ENCODE peak calls at places on chromosome 17, in four cellular contexts. One of them, this sample, is unnamed.
A peak's percentile ranks its signal among the peaks of the same experiment; 100 is the strongest.

GRCh38 chr17:35804658-35805192 is 4.6 kb upstream of the TAF15 start:
- DNase-seq in lower leg skin: no peak
- DNase-seq in dorsolateral prefrontal cortex: no peak
- DNase-seq in progenitor cell of endocrine pancreas: no peak
- DNase-seq in this sample: peak; percentile 92

GRCh38 chr17:43418441-43419374 is 19.9 kb downstream of the ARL4D start:
- DNase-seq in progenitor cell of endocrine pancreas: no peak
- DNase-seq in dorsolateral prefrontal cortex: peak; percentile 84
- DNase-seq in lower leg skin: peak; percentile 94
- DNase-seq in this sample: peak; percentile 92

GRCh38 chr17:3026856-3027751 is 36.3 kb downstream of the OR1D5 start:
- DNase-seq in lower leg skin: peak; percentile 74
- DNase-seq in progenitor cell of endocrine pancreas: no peak
- DNase-seq in dorsolateral prefrontal cortex: peak; percentile 18
- DNase-seq in this sample: no peak

GRCh38 chr17:76709077-76709950 is 1.5 kb downstream of the MXRA7 start:
- DNase-seq in dorsolateral prefrontal cortex: no peak
- DNase-seq in progenitor cell of endocrine pancreas: peak; percentile 17
- DNase-seq in lower leg skin: peak; percentile 95
- DNase-seq in this sample: peak; percentile 99

GRCh38 chr17:44587339-44587738 is 30.1 kb downstream of the FZD2 start:
- DNase-seq in dorsolateral prefrontal cortex: no peak
- DNase-seq in lower leg skin: no peak
- DNase-seq in progenitor cell of endocrine pancreas: no peak
- DNase-seq in this sample: peak; percentile 91

GRCh38 chr17:31549525-31550388 is 158.3 kb downstream of the RAB11FIP4 start:
- DNase-seq in dorsolateral prefrontal cortex: peak; percentile 91
- DNase-seq in progenitor cell of endocrine pancreas: peak; percentile 90
- DNase-seq in lower leg skin: peak; percentile 98
- DNase-seq in this sample: peak; percentile 92

GRCh38 chr17:75152971-75153853 is 1.1 kb downstream of the JPT1 start:
- DNase-seq in dorsolateral prefrontal cortex: no peak
- DNase-seq in lower leg skin: no peak
- DNase-seq in progenitor cell of endocrine pancreas: no peak
- DNase-seq in this sample: peak; percentile 28

GRCh38 chr17:51947160-51947559 is 211.4 kb downstream of the CA10 start:
- DNase-seq in dorsolateral prefrontal cortex: no peak
- DNase-seq in progenitor cell of endocrine pancreas: no peak
- DNase-seq in lower leg skin: no peak
- DNase-seq in this sample: no peak

GRCh38 chr17:69574257-69575197 is 160.0 kb downstream of the MAP2K6 start:
- DNase-seq in dorsolateral prefrontal cortex: no peak
- DNase-seq in progenitor cell of endocrine pancreas: no peak
- DNase-seq in lower leg skin: no peak
- DNase-seq in this sample: peak; percentile 77

GRCh38 chr17:18026408-18026776 is 12.6 kb downstream of the ATPAF2 start:
- DNase-seq in lower leg skin: peak; percentile 83
- DNase-seq in progenitor cell of endocrine pancreas: no peak
- DNase-seq in dorsolateral prefrontal cortex: peak; percentile 58
- DNase-seq in this sample: peak; percentile 81

GRCh38 chr17:62085511-62086408 is 20.7 kb upstream of the MED13 start:
- DNase-seq in dorsolateral prefrontal cortex: no peak
- DNase-seq in lower leg skin: no peak
- DNase-seq in progenitor cell of endocrine pancreas: no peak
- DNase-seq in this sample: peak; percentile 62

GRCh38 chr17:17810374-17811248 is 26.2 kb downstream of the SREBF1 start:
- DNase-seq in dorsolateral prefrontal cortex: no peak
- DNase-seq in progenitor cell of endocrine pancreas: no peak
- DNase-seq in lower leg skin: no peak
- DNase-seq in this sample: no peak

GRCh38 chr17:73291260-73291801 is 20.5 kb downstream of the CDC42EP4 start:
- DNase-seq in progenitor cell of endocrine pancreas: no peak
- DNase-seq in dorsolateral prefrontal cortex: no peak
- DNase-seq in lower leg skin: peak; percentile 95
- DNase-seq in this sample: peak; percentile 86

GRCh38 chr17:76150712-76151622 is 9.9 kb upstream of the FOXJ1 start:
- DNase-seq in progenitor cell of endocrine pancreas: no peak
- DNase-seq in lower leg skin: no peak
- DNase-seq in dorsolateral prefrontal cortex: no peak
- DNase-seq in this sample: no peak

GRCh38 chr17:31525801-31526549 is 134.5 kb downstream of the RAB11FIP4 start:
- DNase-seq in lower leg skin: no peak
- DNase-seq in dorsolateral prefrontal cortex: no peak
- DNase-seq in progenitor cell of endocrine pancreas: no peak
- DNase-seq in this sample: no peak

GRCh38 chr17:59814685-59815084 is 78.1 kb downstream of the TUBD1 start:
- DNase-seq in lower leg skin: no peak
- DNase-seq in dorsolateral prefrontal cortex: no peak
- DNase-seq in progenitor cell of endocrine pancreas: no peak
- DNase-seq in this sample: no peak

GRCh38 chr17:71208111-71208704 is 912.6 kb upstream of the SOX9 start:
- DNase-seq in progenitor cell of endocrine pancreas: no peak
- DNase-seq in lower leg skin: no peak
- DNase-seq in dorsolateral prefrontal cortex: no peak
- DNase-seq in this sample: peak; percentile 92

GRCh38 chr17:43396491-43397060 is 2.2 kb upstream of the ARL4D start:
- DNase-seq in dorsolateral prefrontal cortex: no peak
- DNase-seq in progenitor cell of endocrine pancreas: no peak
- DNase-seq in lower leg skin: no peak
- DNase-seq in this sample: no peak

GRCh38 chr17:28381141-28381825 is 9.8 kb downstream of the SARM1 start:
- DNase-seq in dorsolateral prefrontal cortex: no peak
- DNase-seq in progenitor cell of endocrine pancreas: peak; percentile 54
- DNase-seq in lower leg skin: no peak
- DNase-seq in this sample: no peak

GRCh38 chr17:70274255-70274654 is 104.9 kb downstream of the KCNJ2 start:
- DNase-seq in dorsolateral prefrontal cortex: no peak
- DNase-seq in progenitor cell of endocrine pancreas: no peak
- DNase-seq in lower leg skin: no peak
- DNase-seq in this sample: no peak

GRCh38 chr17:78689029-78689428 is 93.0 kb downstream of the CYTH1 start:
- DNase-seq in dorsolateral prefrontal cortex: no peak
- DNase-seq in progenitor cell of endocrine pancreas: no peak
- DNase-seq in lower leg skin: no peak
- DNase-seq in this sample: no peak

GRCh38 chr17:36791150-36791653 is 146.1 kb upstream of the LHX1 start:
- DNase-seq in dorsolateral prefrontal cortex: no peak
- DNase-seq in lower leg skin: peak; percentile 53
- DNase-seq in progenitor cell of endocrine pancreas: no peak
- DNase-seq in this sample: no peak

GRCh38 chr17:37720989-37721388 is 23.9 kb downstream of the HNF1B start:
- DNase-seq in dorsolateral prefrontal cortex: no peak
- DNase-seq in progenitor cell of endocrine pancreas: no peak
- DNase-seq in lower leg skin: no peak
- DNase-seq in this sample: no peak

GRCh38 chr17:27466748-27467375 is 10.6 kb downstream of the KSR1 start:
- DNase-seq in lower leg skin: no peak
- DNase-seq in dorsolateral prefrontal cortex: no peak
- DNase-seq in progenitor cell of endocrine pancreas: no peak
- DNase-seq in this sample: no peak

GRCh38 chr17:50099003-50099402 is 3.9 kb downstream of the PDK2 start:
- DNase-seq in progenitor cell of endocrine pancreas: no peak
- DNase-seq in dorsolateral prefrontal cortex: no peak
- DNase-seq in lower leg skin: no peak
- DNase-seq in this sample: no peak

GRCh38 chr17:76569607-76570279 is 15.9 kb downstream of the ST6GALNAC2 start:
- DNase-seq in dorsolateral prefrontal cortex: peak; percentile 76
- DNase-seq in progenitor cell of endocrine pancreas: no peak
- DNase-seq in lower leg skin: no peak
- DNase-seq in this sample: no peak

GRCh38 chr17:15261818-15262290 is 3.3 kb downstream of the PMP22 start:
- DNase-seq in progenitor cell of endocrine pancreas: no peak
- DNase-seq in lower leg skin: no peak
- DNase-seq in dorsolateral prefrontal cortex: no peak
- DNase-seq in this sample: no peak

GRCh38 chr17:77214743-77215142 is 74.0 kb downstream of the SEC14L1 start:
- DNase-seq in progenitor cell of endocrine pancreas: no peak
- DNase-seq in dorsolateral prefrontal cortex: peak; percentile 63
- DNase-seq in lower leg skin: no peak
- DNase-seq in this sample: peak; percentile 31

GRCh38 chr17:20010099-20010863 is 1.1 kb downstream of the SPECC1 start:
- DNase-seq in dorsolateral prefrontal cortex: peak; percentile 71
- DNase-seq in lower leg skin: no peak
- DNase-seq in progenitor cell of endocrine pancreas: no peak
- DNase-seq in this sample: peak; percentile 61

GRCh38 chr17:47895254-47895855 is 681 bp upstream of the SP2 start:
- DNase-seq in progenitor cell of endocrine pancreas: no peak
- DNase-seq in dorsolateral prefrontal cortex: no peak
- DNase-seq in lower leg skin: peak; percentile 86
- DNase-seq in this sample: peak; percentile 17

GRCh38 chr17:72122668-72123495 is 2.1 kb downstream of the SOX9 start:
- DNase-seq in dorsolateral prefrontal cortex: peak; percentile 51
- DNase-seq in lower leg skin: peak; percentile 87
- DNase-seq in progenitor cell of endocrine pancreas: peak; percentile 15
- DNase-seq in this sample: peak; percentile 68

GRCh38 chr17:16398270-16399267 is 16.8 kb upstream of the TRPV2 start:
- DNase-seq in progenitor cell of endocrine pancreas: no peak
- DNase-seq in lower leg skin: no peak
- DNase-seq in dorsolateral prefrontal cortex: no peak
- DNase-seq in this sample: no peak

GRCh38 chr17:43696891-43697290 is 35.2 kb upstream of the MEOX1 start:
- DNase-seq in lower leg skin: no peak
- DNase-seq in dorsolateral prefrontal cortex: no peak
- DNase-seq in progenitor cell of endocrine pancreas: no peak
- DNase-seq in this sample: no peak

GRCh38 chr17:79855331-79856124 is 16.3 kb upstream of the CBX4 start:
- DNase-seq in lower leg skin: no peak
- DNase-seq in dorsolateral prefrontal cortex: no peak
- DNase-seq in progenitor cell of endocrine pancreas: no peak
- DNase-seq in this sample: no peak

GRCh38 chr17:79851461-79851817 is 12.2 kb upstream of the CBX4 start:
- DNase-seq in lower leg skin: no peak
- DNase-seq in progenitor cell of endocrine pancreas: no peak
- DNase-seq in dorsolateral prefrontal cortex: no peak
- DNase-seq in this sample: no peak

GRCh38 chr17:79857095-79857494 is 17.9 kb upstream of the CBX4 start:
- DNase-seq in dorsolateral prefrontal cortex: no peak
- DNase-seq in lower leg skin: no peak
- DNase-seq in progenitor cell of endocrine pancreas: no peak
- DNase-seq in this sample: no peak

GRCh38 chr17:79852748-79853147 is 13.5 kb upstream of the CBX4 start:
- DNase-seq in lower leg skin: no peak
- DNase-seq in progenitor cell of endocrine pancreas: no peak
- DNase-seq in dorsolateral prefrontal cortex: no peak
- DNase-seq in this sample: peak; percentile 52

DNA sequence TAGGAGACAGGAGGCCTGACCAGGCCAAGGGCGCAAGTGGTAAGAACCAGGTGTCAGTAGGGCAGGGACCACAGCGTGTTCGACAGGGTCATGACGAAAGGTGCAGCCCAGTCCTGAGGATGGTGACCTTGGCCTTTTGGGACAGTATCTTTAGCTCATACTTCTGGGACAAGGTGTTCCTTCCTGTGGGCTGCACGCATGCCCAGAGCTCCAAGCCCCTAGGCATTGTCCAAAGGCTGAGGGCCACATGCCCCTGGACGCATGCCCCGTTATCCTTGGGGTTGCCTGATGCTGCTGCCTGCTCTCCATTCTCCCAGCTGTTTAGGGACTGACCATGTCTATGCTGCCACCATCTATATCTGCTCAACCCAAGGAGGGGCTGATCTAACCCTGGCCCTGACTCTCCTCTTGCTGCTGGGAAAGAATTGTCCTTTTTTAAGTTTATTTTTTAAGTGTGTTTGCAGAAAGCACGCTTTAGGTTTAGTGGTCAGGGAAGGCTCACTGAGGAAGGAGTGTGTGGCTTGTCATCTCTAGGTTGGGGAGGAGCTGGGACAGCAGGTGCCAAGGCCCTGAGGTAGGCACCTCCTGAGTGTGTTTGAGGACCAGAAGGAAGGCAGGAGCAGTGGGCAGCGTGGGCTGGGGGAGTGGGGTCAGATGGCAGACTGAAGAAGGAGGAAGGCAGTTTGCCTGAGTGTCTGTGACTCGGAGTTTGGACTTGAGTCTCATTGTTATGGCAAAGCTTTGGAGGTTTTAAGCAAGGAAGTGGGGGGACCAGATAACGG is 15.0 kb upstream of the CBX4 start:
- DNase-seq in dorsolateral prefrontal cortex: no peak
- DNase-seq in lower leg skin: no peak
- DNase-seq in progenitor cell of endocrine pancreas: no peak
- DNase-seq in this sample: no peak
- TF ChIP-seq CTCF in dorsolateral prefrontal cortex: no peak
- TF ChIP-seq CTCF in lower leg skin: no peak
- TF ChIP-seq CTCF in progenitor cell of endocrine pancreas: no peak
- TF ChIP-seq CTCF in this sample: no peak

DNA sequence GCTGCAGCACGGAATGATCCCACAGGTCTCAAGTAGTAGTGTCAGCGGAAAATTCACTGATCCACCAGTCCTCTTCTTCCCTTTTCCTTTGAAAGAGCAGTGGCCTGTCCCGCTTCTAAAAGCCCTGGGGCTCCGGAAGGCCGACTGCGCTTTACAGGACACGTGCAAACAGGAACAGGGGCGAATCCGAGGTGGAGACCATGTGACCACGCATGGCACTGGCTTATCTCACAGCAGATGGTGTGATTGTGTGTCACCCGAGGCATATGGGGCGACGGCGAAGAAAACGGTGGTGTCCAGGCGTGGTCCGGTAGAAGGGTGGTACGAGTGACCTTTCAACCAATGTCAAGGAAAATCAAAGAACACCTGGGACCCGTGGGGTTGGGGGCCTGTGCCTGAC is 12.0 kb upstream of the KCNJ18 start:
- DNase-seq in dorsolateral prefrontal cortex: no peak
- DNase-seq in lower leg skin: peak; percentile 86
- DNase-seq in progenitor cell of endocrine pancreas: no peak
- DNase-seq in this sample: no peak
- TF ChIP-seq CTCF in dorsolateral prefrontal cortex: no peak
- TF ChIP-seq CTCF in lower leg skin: no peak
- TF ChIP-seq CTCF in progenitor cell of endocrine pancreas: no peak
- TF ChIP-seq CTCF in this sample: no peak

DNA sequence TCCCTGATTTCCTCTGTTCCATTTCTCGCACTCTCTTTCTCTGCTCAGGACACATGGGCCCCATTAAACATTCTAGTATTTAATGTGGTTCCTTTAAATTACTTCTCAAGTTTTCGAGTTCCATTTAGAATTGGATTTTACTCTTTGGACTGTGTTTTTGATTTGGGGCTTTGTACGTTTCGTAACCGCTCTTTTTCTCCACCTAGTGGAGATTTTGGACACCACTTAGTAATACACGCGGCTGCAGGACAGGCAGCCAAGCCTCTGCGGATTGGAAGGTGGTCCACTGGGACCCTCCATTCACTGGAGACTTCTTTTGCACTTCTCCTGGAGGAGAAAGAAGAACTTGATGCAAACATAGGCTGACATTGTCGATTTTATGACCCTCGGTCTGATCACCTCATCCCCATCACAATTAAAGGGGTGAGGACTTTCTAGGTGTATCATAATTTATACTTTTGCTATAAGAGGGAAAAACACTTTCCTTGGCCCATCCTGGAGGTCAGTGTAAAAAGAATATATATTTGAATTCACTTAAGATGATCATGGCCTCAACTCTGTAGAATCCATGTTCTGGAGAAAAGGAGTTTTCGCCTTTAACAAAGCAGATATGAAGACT is 85.8 kb downstream of the NOG start:
- DNase-seq in lower leg skin: no peak
- DNase-seq in progenitor cell of endocrine pancreas: no peak
- DNase-seq in dorsolateral prefrontal cortex: no peak
- DNase-seq in this sample: peak; percentile 56
- TF ChIP-seq CTCF in lower leg skin: no peak
- TF ChIP-seq CTCF in progenitor cell of endocrine pancreas: peak; percentile 71
- TF ChIP-seq CTCF in dorsolateral prefrontal cortex: peak; percentile 67
- TF ChIP-seq CTCF in this sample: peak; percentile 58

GRCh38 chr17:81258292-81258691 is 19.2 kb downstream of the NDUFAF8 start:
- DNase-seq in progenitor cell of endocrine pancreas: no peak
- DNase-seq in lower leg skin: no peak
- DNase-seq in dorsolateral prefrontal cortex: no peak
- DNase-seq in this sample: no peak
- TF ChIP-seq CTCF in progenitor cell of endocrine pancreas: peak; percentile 28
- TF ChIP-seq CTCF in lower leg skin: no peak
- TF ChIP-seq CTCF in dorsolateral prefrontal cortex: no peak
- TF ChIP-seq CTCF in this sample: no peak